ENCODE peak calls at places on chromosomes 7 and 10, in six cellular contexts. L is endothelial cell, C is GM20000, J is neural crest cell, T is GM06990, U is chondrocyte. A is an unnamed sample.

GRCh38 chr10:105981679-105982078 is 1182.8 kb downstream of the SORCS1 start:
- DNase-seq in U (no peak), C (no peak), J (no peak), T (no peak), L (no peak), A (no peak)

GRCh38 chr7:152594801-152595200 is 81.1 kb downstream of the XRCC2 start:
- DNase-seq in J (no peak), L (no peak), T (no peak), U (no peak), C (no peak), A (peak)

GRCh38 chr7:155192961-155193640 is 104.6 kb upstream of the INSIG1 start:
- DNase-seq in J (no peak), C (no peak), U (no peak), T (no peak), L (no peak), A (no peak)

GRCh38 chr7:47281161-47281560 is 300.8 kb downstream of the TNS3 start:
- DNase-seq in U (no peak), L (no peak), T (no peak), C (no peak), J (no peak), A (no peak)

GRCh38 chr7:68955656-68956055 is 642.6 kb upstream of the AUTS2 start:
- DNase-seq in C (no peak), J (no peak), U (no peak), T (no peak), L (no peak), A (no peak)

GRCh38 chr10:112274831-112275230 is 8.4 kb upstream of the TECTB start:
- DNase-seq in C (no peak), J (no peak), T (no peak), L (no peak), U (no peak), A (no peak)

GRCh38 chr10:521844-522243 is 167.6 kb downstream of the DIP2C start:
- DNase-seq in J (no peak), U (peak), L (no peak), T (no peak), C (no peak), A (no peak)

GRCh38 chr7:131949659-131950058 is 393.2 kb upstream of the PODXL start:
- DNase-seq in L (no peak), U (no peak), J (no peak), C (no peak), T (no peak), A (no peak)

GRCh38 chr7:98992076-98992475 is 113.7 kb downstream of the TRRAP start:
- DNase-seq in J (no peak), C (no peak), U (no peak), T (no peak), L (no peak), A (no peak)

GRCh38 chr7:38051311-38051710 is 126.7 kb upstream of the STARD3NL start:
- DNase-seq in T (no peak), U (no peak), L (no peak), J (no peak), C (no peak), A (peak)

GRCh38 chr10:2476236-2476814 is 591.0 kb upstream of the PFKP start:
- DNase-seq in U (no peak), J (no peak), L (no peak), T (no peak), C (no peak), A (no peak)

GRCh38 chr7:84658286-84658685 is 463.7 kb upstream of the SEMA3A start:
- DNase-seq in C (no peak), U (no peak), L (no peak), T (no peak), J (no peak), A (no peak)

GRCh38 chr10:91713471-91714072 is 80.7 kb upstream of the PPP1R3C start:
- DNase-seq in T (no peak), C (no peak), U (no peak), J (no peak), L (no peak), A (no peak)

GRCh38 chr7:2760098-2760889 is 72.3 kb downstream of the AMZ1 start:
- DNase-seq in L (peak), C (peak), U (no peak), J (peak), T (no peak), A (peak)

GRCh38 chr7:52956379-52956915 is 79.0 kb upstream of the POM121L12 start:
- DNase-seq in L (no peak), C (no peak), J (no peak), T (no peak), U (no peak), A (no peak)

GRCh38 chr7:143384148-143384547 is 3.0 kb downstream of the ZYX start:
- DNase-seq in U (peak), J (no peak), C (no peak), L (no peak), T (no peak), A (peak)

GRCh38 chr10:132974886-132975881 is 32.8 kb upstream of the CFAP46 start:
- DNase-seq in U (no peak), T (no peak), J (no peak), C (no peak), L (no peak), A (no peak)

GRCh38 chr10:43078986-43079273 is 2.1 kb downstream of the RET start:
- DNase-seq in C (peak), L (peak), T (no peak), J (peak), U (no peak), A (no peak)

GRCh38 chr10:88881922-88882645 is 2.0 kb downstream of the STAMBPL1 start:
- DNase-seq in C (no peak), L (no peak), U (no peak), J (no peak), T (no peak), A (no peak)

GRCh38 chr10:79445217-79445707 is at the start of gene ZCCHC24:
- DNase-seq in J (peak), L (peak), C (peak), T (peak), U (no peak), A (peak)

GRCh38 chr10:26737730-26738129 is 40.2 kb downstream of the PDSS1 start:
- DNase-seq in J (no peak), L (no peak), C (peak), T (peak), U (no peak), A (no peak)

GRCh38 chr10:50919010-50919409 is 33.6 kb upstream of the A1CF start:
- DNase-seq in U (no peak), C (no peak), T (no peak), L (no peak), J (no peak), A (no peak)

GRCh38 chr7:120030871-120031270 is 242.1 kb upstream of the KCND2 start:
- DNase-seq in T (no peak), J (no peak), U (no peak), C (no peak), L (no peak), A (no peak)

GRCh38 chr10:60524541-60524940 is 134.9 kb upstream of the ANK3 start:
- DNase-seq in L (no peak), U (no peak), T (no peak), J (no peak), C (no peak), A (no peak)

DNA sequence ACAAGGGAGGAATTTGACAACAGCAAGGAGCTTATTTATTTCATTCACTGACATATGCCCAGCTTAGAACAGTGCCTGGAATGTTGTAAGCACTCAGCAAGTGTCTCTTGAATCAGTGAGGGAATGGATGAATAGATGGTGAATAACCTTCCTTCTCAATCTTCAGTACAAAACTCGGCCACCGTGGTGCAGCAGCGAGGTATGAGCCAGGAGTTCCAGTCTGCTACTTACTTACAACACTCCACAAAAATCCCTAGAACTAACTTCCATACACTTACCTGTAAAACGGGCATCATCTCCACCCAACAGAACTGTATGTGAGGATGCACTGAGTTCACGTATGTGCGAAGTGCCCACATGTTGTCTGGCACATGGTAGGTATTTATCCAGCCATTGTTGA is 237.4 kb downstream of the WDR11 start:
- DNase-seq in T (no peak), C (no peak), U (no peak), J (no peak), L (peak), A (no peak)
- TF ChIP-seq CTCF in T (no peak), C (no peak), U (peak), J (peak), L (peak), A (peak)

GRCh38 chr7:100719523-100720319 is 547 bp upstream of the EPO start:
- DNase-seq in L (no peak), J (no peak), T (no peak), C (no peak), U (no peak), A (no peak)
- TF ChIP-seq CTCF in L (no peak), J (no peak), T (no peak), C (no peak), U (peak), A (no peak)

GRCh38 chr10:33791295-33791694 is 456.8 kb upstream of the NRP1 start:
- DNase-seq in U (no peak), C (no peak), L (no peak), T (no peak), J (no peak), A (no peak)
- TF ChIP-seq CTCF in U (no peak), C (no peak), L (no peak), T (no peak), J (no peak), A (no peak)

GRCh38 chr10:15167411-15168295 is 840 bp downstream of the NMT2 start:
- DNase-seq in J (peak), U (no peak), T (peak), L (peak), C (peak), A (peak)

GRCh38 chr10:15169555-15170407 is 1.3 kb upstream of the NMT2 start:
- DNase-seq in T (peak), J (no peak), C (no peak), L (no peak), U (no peak), A (no peak)

GRCh38 chr10:15166325-15166724 is 2.2 kb downstream of the NMT2 start:
- DNase-seq in C (no peak), L (no peak), T (no peak), U (no peak), J (no peak), A (no peak)

GRCh38 chr10:15168781-15169554 is 475 bp upstream of the NMT2 start:
- DNase-seq in L (peak), C (peak), T (peak), J (peak), U (peak), A (peak)

GRCh38 chr10:15168296-15168780 is at the start of gene NMT2:
- DNase-seq in L (no peak), U (peak), C (no peak), T (peak), J (peak), A (peak)
- TF ChIP-seq CTCF in L (peak), U (peak), C (no peak), T (peak), J (peak), A (peak)

GRCh38 chr7:149849174-149849573 is 11.0 kb downstream of the ZNF862 start:
- DNase-seq in U (no peak), C (no peak), J (no peak), L (no peak), T (no peak), A (no peak)
- TF ChIP-seq CTCF in U (no peak), C (no peak), J (no peak), L (no peak), T (no peak), A (no peak)

A was measured in kidney.